ENCODE peak calls at places on chromosomes 16 and 17, in nine cellular contexts. One of them, this sample, is unnamed.

GRCh38 chr16:842061-842476 is 41.5 kb upstream of the GNG13 start:
- DNase-seq in T-helper 17 cell: no peak
- DNase-seq in CD8-positive, alpha-beta memory T cell: no peak
- DNase-seq in NCI-H460: no peak
- DNase-seq in ACHN: no peak
- DNase-seq in IMR-90: peak
- DNase-seq in AG09309: no peak
- DNase-seq in astrocyte of the cerebellum: no peak
- DNase-seq in NCI-H1436 treated with DMSO at 0.1 percent for 48 hours: no peak
- DNase-seq in this sample: no peak

GRCh38 chr17:32271844-32272243 is 6.2 kb downstream of the RHBDL3 start:
- DNase-seq in T-helper 17 cell: no peak
- DNase-seq in CD8-positive, alpha-beta memory T cell: no peak
- DNase-seq in NCI-H460: no peak
- DNase-seq in ACHN: no peak
- DNase-seq in IMR-90: no peak
- DNase-seq in AG09309: no peak
- DNase-seq in astrocyte of the cerebellum: no peak
- DNase-seq in NCI-H1436 treated with DMSO at 0.1 percent for 48 hours: no peak
- DNase-seq in this sample: no peak

GRCh38 chr16:11208916-11209665 is 46.9 kb downstream of the SOCS1 start:
- DNase-seq in T-helper 17 cell: no peak
- DNase-seq in CD8-positive, alpha-beta memory T cell: no peak
- DNase-seq in NCI-H460: no peak
- DNase-seq in ACHN: no peak
- DNase-seq in IMR-90: no peak
- DNase-seq in AG09309: no peak
- DNase-seq in astrocyte of the cerebellum: no peak
- DNase-seq in NCI-H1436 treated with DMSO at 0.1 percent for 48 hours: no peak
- DNase-seq in this sample: no peak

GRCh38 chr16:24445216-24445615 is 94.2 kb upstream of the RBBP6 start:
- DNase-seq in T-helper 17 cell: no peak
- DNase-seq in CD8-positive, alpha-beta memory T cell: no peak
- DNase-seq in NCI-H460: no peak
- DNase-seq in ACHN: no peak
- DNase-seq in IMR-90: no peak
- DNase-seq in AG09309: no peak
- DNase-seq in astrocyte of the cerebellum: no peak
- DNase-seq in NCI-H1436 treated with DMSO at 0.1 percent for 48 hours: no peak
- DNase-seq in this sample: no peak

GRCh38 chr16:48541108-48541786 is 68.7 kb downstream of the N4BP1 start:
- DNase-seq in T-helper 17 cell: no peak
- DNase-seq in CD8-positive, alpha-beta memory T cell: no peak
- DNase-seq in NCI-H460: no peak
- DNase-seq in ACHN: no peak
- DNase-seq in IMR-90: no peak
- DNase-seq in AG09309: no peak
- DNase-seq in astrocyte of the cerebellum: no peak
- DNase-seq in NCI-H1436 treated with DMSO at 0.1 percent for 48 hours: no peak
- DNase-seq in this sample: no peak

GRCh38 chr16:24013733-24014645 is 178.2 kb downstream of the PRKCB start:
- DNase-seq in T-helper 17 cell: peak
- DNase-seq in CD8-positive, alpha-beta memory T cell: peak
- DNase-seq in NCI-H460: peak
- DNase-seq in ACHN: no peak
- DNase-seq in IMR-90: no peak
- DNase-seq in AG09309: no peak
- DNase-seq in astrocyte of the cerebellum: no peak
- DNase-seq in NCI-H1436 treated with DMSO at 0.1 percent for 48 hours: peak
- DNase-seq in this sample: peak

GRCh38 chr16:11583171-11583570 is 3.5 kb downstream of the LITAF start:
- DNase-seq in T-helper 17 cell: no peak
- DNase-seq in CD8-positive, alpha-beta memory T cell: no peak
- DNase-seq in NCI-H460: no peak
- DNase-seq in ACHN: no peak
- DNase-seq in IMR-90: peak
- DNase-seq in AG09309: peak
- DNase-seq in astrocyte of the cerebellum: peak
- DNase-seq in NCI-H1436 treated with DMSO at 0.1 percent for 48 hours: no peak
- DNase-seq in this sample: no peak

GRCh38 chr17:49214665-49215360 is 4.3 kb downstream of the ABI3 start:
- DNase-seq in T-helper 17 cell: no peak
- DNase-seq in CD8-positive, alpha-beta memory T cell: no peak
- DNase-seq in NCI-H460: no peak
- DNase-seq in ACHN: no peak
- DNase-seq in IMR-90: no peak
- DNase-seq in AG09309: no peak
- DNase-seq in astrocyte of the cerebellum: no peak
- DNase-seq in NCI-H1436 treated with DMSO at 0.1 percent for 48 hours: no peak
- DNase-seq in this sample: no peak

GRCh38 chr17:48198950-48199541 is 91.5 kb downstream of the SNX11 start:
- DNase-seq in T-helper 17 cell: no peak
- DNase-seq in CD8-positive, alpha-beta memory T cell: no peak
- DNase-seq in NCI-H460: no peak
- DNase-seq in ACHN: peak
- DNase-seq in IMR-90: no peak
- DNase-seq in AG09309: no peak
- DNase-seq in astrocyte of the cerebellum: no peak
- DNase-seq in NCI-H1436 treated with DMSO at 0.1 percent for 48 hours: no peak
- DNase-seq in this sample: no peak

GRCh38 chr17:79811036-79811887 is 14.4 kb upstream of the CBX8 start:
- DNase-seq in T-helper 17 cell: no peak
- DNase-seq in CD8-positive, alpha-beta memory T cell: no peak
- DNase-seq in NCI-H460: no peak
- DNase-seq in ACHN: peak
- DNase-seq in IMR-90: no peak
- DNase-seq in AG09309: no peak
- DNase-seq in astrocyte of the cerebellum: no peak
- DNase-seq in NCI-H1436 treated with DMSO at 0.1 percent for 48 hours: peak
- DNase-seq in this sample: no peak

GRCh38 chr17:35786941-35787432 is 8.5 kb downstream of the MMP28 start:
- DNase-seq in T-helper 17 cell: no peak
- DNase-seq in CD8-positive, alpha-beta memory T cell: no peak
- DNase-seq in NCI-H460: no peak
- DNase-seq in ACHN: no peak
- DNase-seq in IMR-90: peak
- DNase-seq in AG09309: no peak
- DNase-seq in astrocyte of the cerebellum: no peak
- DNase-seq in NCI-H1436 treated with DMSO at 0.1 percent for 48 hours: no peak
- DNase-seq in this sample: no peak

GRCh38 chr17:7851438-7852261 is 3.2 kb upstream of the TMEM88 start:
- DNase-seq in T-helper 17 cell: peak
- DNase-seq in CD8-positive, alpha-beta memory T cell: peak
- DNase-seq in NCI-H460: peak
- DNase-seq in ACHN: peak
- DNase-seq in IMR-90: peak
- DNase-seq in AG09309: no peak
- DNase-seq in astrocyte of the cerebellum: no peak
- DNase-seq in NCI-H1436 treated with DMSO at 0.1 percent for 48 hours: no peak
- DNase-seq in this sample: peak

This sample was measured in CD4-positive, alpha-beta T cell.